ENCODE peak calls at places on chromosomes 16 and 17, in nine cellular contexts. Z, D, T, P, X, Y, K, W and J are unnamed samples. For H3K9me3, the result is how much of the 10 kb centered on the place peaks cover.

GRCh38 chr17:56510554-56511342 is 82.8 kb upstream of the NOG start:
- DNase-seq in Z (no peak), D (no peak), T (peak), P (no peak), X (no peak), Y (no peak), K (no peak), W (no peak), J (no peak)

GRCh38 chr17:76458580-76459490 is 5.9 kb upstream of the UBE2O start:
- DNase-seq in Z (peak), D (peak), T (peak), P (no peak), X (peak), Y (peak), K (no peak), W (peak), J (no peak)

GRCh38 chr16:22008215-22009142 is 568 bp downstream of the MOSMO start:
- DNase-seq in Z (peak), D (peak), T (no peak), P (peak), X (peak), Y (peak), K (no peak), W (peak), J (peak)

GRCh38 chr17:73205326-73205980 is 12.6 kb downstream of the COG1 start:
- DNase-seq in Z (no peak), D (no peak), T (no peak), P (no peak), X (no peak), Y (no peak), K (no peak), W (no peak), J (no peak)

GRCh38 chr17:56549501-56549900 is 44.0 kb upstream of the NOG start:
- DNase-seq in Z (no peak), D (no peak), T (no peak), P (no peak), X (no peak), Y (no peak), K (no peak), W (no peak), J (no peak)

GRCh38 chr16:28932339-28933141 is 769 bp downstream of the CD19 start:
- DNase-seq in Z (no peak), D (no peak), T (no peak), P (no peak), X (no peak), Y (no peak), K (no peak), W (no peak), J (no peak)

GRCh38 chr17:49553676-49554335 is 21.9 kb upstream of the NXPH3 start:
- DNase-seq in Z (no peak), D (no peak), T (no peak), P (no peak), X (peak), Y (no peak), K (no peak), W (no peak), J (no peak)

GRCh38 chr16:19785081-19785480 is 67.0 kb downstream of the IQCK start:
- DNase-seq in Z (no peak), D (no peak), T (no peak), P (no peak), X (no peak), Y (no peak), K (no peak), W (no peak), J (no peak)

GRCh38 chr16:67936124-67936875 is at the start of gene PSMB10:
- DNase-seq in Z (peak), D (peak), T (peak), P (peak), X (peak), Y (peak), K (no peak), W (no peak), J (peak)

GRCh38 chr17:70168979-70169706 is at the start of gene KCNJ2:
- DNase-seq in Z (peak), D (peak), T (peak), P (peak), X (peak), Y (peak), K (peak), W (peak), J (peak)

GRCh38 chr16:711548-712320 is 3.2 kb upstream of the METRN start:
- DNase-seq in Z (peak), D (peak), T (peak), P (peak), X (peak), Y (peak), K (peak), W (peak), J (peak)
- TF ChIP-seq CTCF in Z (peak), D (peak), T (peak), P (peak), X (peak), Y (peak), K (peak), W (peak), J (peak)

GRCh38 chr16:35605921-35606320 is 2146.5 kb downstream of the TP53TG3F start:
- DNase-seq in Z (no peak), D (no peak), T (no peak), P (no peak), X (no peak), Y (no peak), K (no peak), W (no peak), J (no peak)
- H3K9me3 ChIP-seq in Z (under half), D (under half), T (under half), P (under half), X (under half), Y (under half), K (under half), W (under half), J (under half)

GRCh38 chr16:2056681-2057407 is 9.1 kb downstream of the TSC2 start:
- DNase-seq in Z (no peak), D (no peak), T (no peak), P (no peak), X (peak), Y (no peak), K (no peak), W (no peak), J (no peak)
- TF ChIP-seq CTCF in Z (peak), D (no peak), T (no peak), P (no peak), X (peak), Y (peak), K (no peak), W (no peak), J (no peak)

GRCh38 chr17:61702450-61702849 is 111.4 kb upstream of the NACA2 start:
- DNase-seq in Z (no peak), D (no peak), T (no peak), P (no peak), X (no peak), Y (no peak), K (no peak), W (no peak), J (no peak)

GRCh38 chr17:61700252-61700651 is 109.2 kb upstream of the NACA2 start:
- DNase-seq in Z (no peak), D (no peak), T (no peak), P (no peak), X (no peak), Y (no peak), K (no peak), W (no peak), J (no peak)

GRCh38 chr17:61701978-61702377 is 111.0 kb upstream of the NACA2 start:
- DNase-seq in Z (no peak), D (no peak), T (no peak), P (no peak), X (no peak), Y (no peak), K (no peak), W (no peak), J (no peak)

GRCh38 chr17:61699694-61700093 is 108.7 kb upstream of the NACA2 start:
- DNase-seq in Z (no peak), D (no peak), T (no peak), P (no peak), X (no peak), Y (no peak), K (no peak), W (no peak), J (no peak)

GRCh38 chr17:61701334-61701733 is 110.3 kb upstream of the NACA2 start:
- DNase-seq in Z (no peak), D (no peak), T (no peak), P (no peak), X (no peak), Y (no peak), K (no peak), W (no peak), J (no peak)
- H3K9me3 ChIP-seq in Z (under half), D (under half), T (under half), P (under half), X (under half), Y (under half), K (under half), W (under half), J (under half)

GRCh38 chr17:37797206-37797605 is 52.3 kb upstream of the HNF1B start:
- DNase-seq in Z (no peak), D (no peak), T (no peak), P (no peak), X (no peak), Y (no peak), K (no peak), W (no peak), J (no peak)
- TF ChIP-seq CTCF in Z (no peak), D (no peak), T (no peak), P (no peak), X (no peak), Y (no peak), K (no peak), W (no peak), J (no peak)

GRCh38 chr16:75676909-75677308 is at the start of gene CPHXL2:
- DNase-seq in Z (peak), D (no peak), T (no peak), P (no peak), X (no peak), Y (no peak), K (no peak), W (no peak), J (no peak)

GRCh38 chr16:75679366-75679765 is 2.6 kb upstream of the CPHXL2 start:
- DNase-seq in Z (no peak), D (no peak), T (no peak), P (no peak), X (no peak), Y (no peak), K (no peak), W (no peak), J (no peak)

GRCh38 chr16:75687361-75687760 is 10.6 kb upstream of the CPHXL2 start:
- DNase-seq in Z (no peak), D (no peak), T (no peak), P (no peak), X (no peak), Y (no peak), K (no peak), W (no peak), J (no peak)

DNA sequence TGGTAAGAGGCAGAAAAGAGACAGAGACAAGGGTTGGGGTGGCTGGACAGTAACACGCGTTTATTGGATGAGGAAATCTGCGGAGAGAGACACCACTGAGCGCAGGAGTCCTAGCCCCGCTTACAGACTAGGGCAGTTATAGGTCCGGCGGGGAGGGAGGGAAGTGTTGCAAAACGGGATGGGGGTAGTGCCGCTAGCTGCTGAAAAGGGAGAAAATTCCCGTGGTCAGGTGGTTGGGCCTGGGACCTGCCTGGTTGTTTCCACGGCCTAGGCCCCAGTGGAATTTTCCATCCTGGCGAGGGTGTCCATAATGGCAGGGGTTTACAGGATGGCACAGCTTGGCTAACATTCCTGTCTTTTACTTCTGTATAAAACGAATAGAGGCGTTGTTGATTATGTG is 5.5 kb upstream of the CPHXL2 start:
- DNase-seq in Z (no peak), D (no peak), T (no peak), P (no peak), X (no peak), Y (no peak), K (no peak), W (no peak), J (no peak)
- H3K9me3 ChIP-seq in Z (under half), D (under half), T (under half), P (under half), X (under half), Y (under half), K (under half), W (under half), J (under half)

GRCh38 chr17:77973953-77974352 is 15.4 kb downstream of the TNRC6C start:
- DNase-seq in Z (no peak), D (no peak), T (no peak), P (no peak), X (no peak), Y (no peak), K (no peak), W (no peak), J (no peak)

GRCh38 chr17:77968788-77969187 is 10.3 kb downstream of the TNRC6C start:
- DNase-seq in Z (no peak), D (no peak), T (no peak), P (no peak), X (no peak), Y (no peak), K (no peak), W (no peak), J (no peak)

DNA sequence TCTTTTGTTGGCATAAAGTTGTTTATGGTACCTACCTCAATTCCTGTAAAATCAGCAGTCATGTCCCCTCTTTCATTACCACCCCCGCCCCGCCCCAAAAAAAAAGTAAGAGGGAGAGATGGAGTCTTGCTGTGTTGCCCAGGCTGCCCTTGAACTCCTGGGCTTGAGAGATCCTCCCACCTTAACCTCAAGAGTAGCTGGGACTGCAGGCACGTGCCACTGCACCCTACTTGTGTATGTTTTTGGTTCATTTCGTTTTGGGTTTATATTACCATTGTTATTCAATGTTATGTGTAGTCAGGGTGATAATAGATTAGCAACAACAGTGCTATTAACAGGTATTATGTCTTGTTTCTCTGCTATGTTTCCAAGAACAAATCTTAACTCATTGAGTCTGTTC is 15.9 kb downstream of the TNRC6C start:
- DNase-seq in Z (no peak), D (no peak), T (no peak), P (no peak), X (no peak), Y (no peak), K (no peak), W (no peak), J (no peak)
- TF ChIP-seq CTCF in Z (no peak), D (no peak), T (no peak), P (no peak), X (no peak), Y (no peak), K (no peak), W (no peak), J (no peak)

GRCh38 chr16:48647794-48648193 is 37.8 kb upstream of the N4BP1 start:
- DNase-seq in Z (no peak), D (no peak), T (no peak), P (no peak), X (no peak), Y (no peak), K (no peak), W (no peak), J (no peak)
- H3K9me3 ChIP-seq in Z (under half), D (under half), T (under half), P (under half), X (under half), Y (under half), K (under half), W (under half), J (under half)